ENCODE peak calls at places on chromosomes 5 and 9, in six cellular contexts. J is sigmoid colon, A is colonic mucosa, Z is astrocyte, Y is GM12878, I is heart left ventricle. E is an unnamed sample. For H3K9me3, the result is how much of the 10 kb centered on the place peaks cover.

GRCh38 chr5:1882337-1883119 is at the start of gene IRX4:
- DNase-seq in J (no peak), A (no peak), Z (peak), Y (no peak), I (peak), E (peak)

GRCh38 chr5:72138943-72139467 is 31.7 kb downstream of the MAP1B start:
- DNase-seq in J (no peak), A (no peak), Z (peak), Y (peak), I (no peak), E (no peak)

GRCh38 chr9:108108290-108108689 is 618.7 kb upstream of the KLF4 start:
- DNase-seq in J (no peak), A (no peak), Z (no peak), Y (no peak), I (no peak), E (no peak)

GRCh38 chr9:125541840-125542243 is 165.2 kb downstream of the MAPKAP1 start:
- DNase-seq in J (no peak), A (no peak), Z (peak), Y (no peak), I (no peak), E (no peak)

GRCh38 chr9:127500399-127500798 is 49.1 kb downstream of the LRSAM1 start:
- DNase-seq in J (no peak), A (no peak), Z (no peak), Y (no peak), I (no peak), E (no peak)

GRCh38 chr9:124852121-124852828 is 985 bp upstream of the WDR38 start:
- DNase-seq in J (no peak), A (no peak), Z (no peak), Y (no peak), I (peak), E (no peak)

GRCh38 chr9:18382243-18382642 is 91.7 kb upstream of the ADAMTSL1 start:
- DNase-seq in J (no peak), A (no peak), Z (peak), Y (no peak), I (no peak), E (no peak)

GRCh38 chr9:136665111-136665703 is 2.5 kb downstream of the EGFL7 start:
- DNase-seq in J (no peak), A (no peak), Z (no peak), Y (no peak), I (peak), E (no peak)

GRCh38 chr5:65946198-65946745 is 19.9 kb downstream of the ERBIN start:
- DNase-seq in J (no peak), A (no peak), Z (no peak), Y (no peak), I (no peak), E (no peak)
- H3K9me3 ChIP-seq in J (under half), A (under half), Z (under half), Y (under half), I (under half), E (under half)

GRCh38 chr9:101409079-101409477 is 10.4 kb downstream of the ZNF189 start:
- DNase-seq in J (no peak), A (no peak), Z (no peak), Y (no peak), I (no peak), E (no peak)
- H3K9me3 ChIP-seq in J (half or more), A (under half), Z (under half), Y (under half), I (half or more), E (under half)

DNA sequence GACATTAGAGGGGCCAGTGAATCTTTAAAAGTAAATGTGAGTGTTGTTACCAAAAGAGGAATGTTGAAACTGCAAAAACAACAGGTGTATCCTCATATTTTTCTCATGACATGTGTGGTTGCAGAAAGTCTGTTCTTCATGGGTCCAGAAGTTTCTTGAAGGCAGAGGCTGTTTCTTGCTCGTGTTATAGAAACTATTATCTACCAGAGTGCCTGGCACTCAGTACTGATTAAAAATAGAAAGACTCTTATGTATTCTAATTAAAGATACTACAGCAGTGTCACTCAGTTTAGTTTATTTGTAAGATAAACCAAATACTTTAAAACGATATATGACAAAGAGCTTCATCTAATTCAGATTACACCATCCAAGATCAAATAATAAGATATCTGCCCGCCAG is 1864.2 kb upstream of the WWC1 start:
- DNase-seq in J (no peak), A (no peak), Z (no peak), Y (no peak), I (no peak), E (no peak)
- H3K9me3 ChIP-seq in J (under half), A (under half), Z (under half), Y (under half), I (under half), E (under half)

GRCh38 chr5:141388661-141389060 is 1.2 kb downstream of the PCDHGB4 start:
- DNase-seq in J (no peak), A (no peak), Z (no peak), Y (no peak), I (no peak), E (no peak)

GRCh38 chr5:141393267-141393666 is 834 bp downstream of the PCDHGA8 start:
- DNase-seq in J (no peak), A (no peak), Z (no peak), Y (no peak), I (no peak), E (no peak)

GRCh38 chr5:141389153-141390042 is 1.9 kb downstream of the PCDHGB4 start:
- DNase-seq in J (no peak), A (no peak), Z (no peak), Y (no peak), I (no peak), E (peak)

GRCh38 chr5:141398608-141399007 is 861 bp downstream of the PCDHGB5 start:
- DNase-seq in J (no peak), A (no peak), Z (no peak), Y (no peak), I (no peak), E (no peak)

GRCh38 chr5:141392429-141393198 is at the start of gene PCDHGA8:
- DNase-seq in J (no peak), A (no peak), Z (no peak), Y (no peak), I (no peak), E (peak)
- H3K9me3 ChIP-seq in J (under half), A (under half), Z (under half), Y (under half), I (half or more), E (under half)

GRCh38 chr5:5884593-5884992 is 462.1 kb downstream of the ICE1 start:
- DNase-seq in J (no peak), A (no peak), Z (no peak), Y (no peak), I (no peak), E (no peak)
- H3K9me3 ChIP-seq in J (under half), A (under half), Z (under half), Y (under half), I (under half), E (under half)

GRCh38 chr5:311963-312362 is 9.6 kb upstream of the AHRR start:
- DNase-seq in J (no peak), A (no peak), Z (no peak), Y (no peak), I (no peak), E (no peak)
- H3K9me3 ChIP-seq in J (under half), A (under half), Z (under half), Y (under half), I (under half), E (under half)

DNA sequence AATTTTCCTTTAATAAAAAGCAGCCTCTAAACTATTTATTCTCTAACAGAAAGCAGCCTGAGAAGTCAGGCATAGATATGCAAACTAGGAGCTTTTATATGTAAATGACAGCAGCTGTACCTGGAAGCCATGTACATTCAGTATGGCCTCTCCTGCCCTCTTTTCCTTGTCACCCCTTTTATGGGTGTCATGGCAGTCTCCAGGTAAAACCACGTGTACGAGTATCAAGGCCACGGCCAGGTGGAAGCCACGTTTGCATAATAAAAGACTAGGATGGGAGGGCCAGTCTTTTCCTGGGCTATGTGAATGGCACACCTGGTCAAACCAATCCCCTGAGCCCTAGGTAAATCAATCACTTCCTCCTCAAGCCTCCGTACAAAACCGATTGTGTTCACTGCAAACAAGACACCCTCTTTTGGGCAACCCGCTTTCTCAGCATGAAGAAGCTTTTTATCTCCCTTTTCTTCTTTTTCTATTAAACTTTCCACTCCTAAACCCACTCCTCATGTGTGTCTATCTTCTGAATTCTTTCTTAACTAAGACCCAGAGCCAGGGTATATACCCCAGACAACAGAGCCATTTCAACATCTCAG is 419.5 kb upstream of the CTNND2 start:
- DNase-seq in J (no peak), A (no peak), Z (no peak), Y (no peak), I (no peak), E (no peak)
- H3K9me3 ChIP-seq in J (under half), A (under half), Z (under half), Y (under half), I (under half), E (under half)

E was measured in aorta.